ENCODE peak calls at places on chromosomes 13 and 19, in five cellular contexts. W, O, H, M and R are unnamed samples.

GRCh38 chr19:35122687-35123551 is 7.3 kb downstream of the FXYD3 start:
- DNase-seq in W (no peak), O (no peak), H (no peak), M (no peak), R (no peak)

GRCh38 chr19:51084505-51084904 is 1.8 kb upstream of the KLK14 start:
- DNase-seq in W (no peak), O (no peak), H (no peak), M (no peak), R (no peak)

GRCh38 chr19:3360494-3361383 is 5.6 kb upstream of the NFIC start:
- DNase-seq in W (no peak), O (peak; percentile 81), H (no peak), M (peak; percentile 60), R (no peak)

GRCh38 chr13:91247768-91248167 is 99.7 kb upstream of the MIR17HG start:
- DNase-seq in W (no peak), O (no peak), H (no peak), M (no peak), R (no peak)

GRCh38 chr13:114063545-114064515 is 68.6 kb downstream of the RASA3 start:
- DNase-seq in W (no peak), O (no peak), H (no peak), M (no peak), R (peak; percentile 93)

GRCh38 chr13:33057019-33057785 is 41.0 kb downstream of the KL start:
- DNase-seq in W (no peak), O (no peak), H (no peak), M (no peak), R (no peak)

GRCh38 chr13:36395280-36395679 is 37.0 kb upstream of the CCNA1 start:
- DNase-seq in W (peak; percentile 76), O (no peak), H (no peak), M (no peak), R (no peak)

GRCh38 chr19:42538841-42539709 is 10.8 kb upstream of the CEACAM1 start:
- DNase-seq in W (no peak), O (no peak), H (no peak), M (no peak), R (no peak)

GRCh38 chr13:72808917-72809500 is 27.1 kb downstream of the PIBF1 start:
- DNase-seq in W (no peak), O (no peak), H (no peak), M (no peak), R (no peak)

GRCh38 chr19:55198651-55199050 is 10.7 kb downstream of the PTPRH start:
- DNase-seq in W (no peak), O (no peak), H (no peak), M (no peak), R (no peak)

GRCh38 chr19:35715355-35715809 is 2.4 kb upstream of the KMT2B start:
- DNase-seq in W (no peak), O (no peak), H (no peak), M (no peak), R (no peak)

GRCh38 chr13:95256086-95256485 is 45.2 kb downstream of the ABCC4 start:
- DNase-seq in W (peak; percentile 98), O (no peak), H (no peak), M (no peak), R (no peak)

GRCh38 chr19:2140193-2140545 is 11.2 kb downstream of the AP3D1 start:
- DNase-seq in W (no peak), O (no peak), H (no peak), M (no peak), R (no peak)

GRCh38 chr19:12723383-12723642 is 419 bp downstream of the TNPO2 start:
- DNase-seq in W (no peak), O (no peak), H (no peak), M (no peak), R (no peak)

GRCh38 chr19:5487222-5487621 is 32.0 kb downstream of the ZNRF4 start:
- DNase-seq in W (no peak), O (no peak), H (no peak), M (no peak), R (no peak)

GRCh38 chr19:20359933-20360720 is 193.1 kb downstream of the ZNF486 start:
- DNase-seq in W (no peak), O (no peak), H (no peak), M (no peak), R (no peak)

GRCh38 chr19:13164370-13165090 is 14.3 kb downstream of the IER2 start:
- DNase-seq in W (peak; percentile 38), O (peak; percentile 64), H (peak; percentile 31), M (peak; percentile 45), R (no peak)

GRCh38 chr19:13275016-13275722 is 125.0 kb downstream of the IER2 start:
- DNase-seq in W (no peak), O (no peak), H (no peak), M (no peak), R (no peak)

GRCh38 chr13:44231786-44232516 is 141.7 kb upstream of the SERP2 start:
- DNase-seq in W (peak; percentile 92), O (no peak), H (peak; percentile 33), M (no peak), R (no peak)

GRCh38 chr13:19958119-19959111 is at the start of gene ZMYM2:
- DNase-seq in W (peak; percentile 94), O (peak; percentile 98), H (peak; percentile 83), M (peak; percentile 98), R (peak; percentile 99)

GRCh38 chr13:20860844-20861243 is 41.7 kb downstream of the XPO4 start:
- DNase-seq in W (no peak), O (no peak), H (no peak), M (no peak), R (no peak)

GRCh38 chr19:45716314-45717130 is 14.2 kb downstream of the FBXO46 start:
- DNase-seq in W (peak; percentile 34), O (no peak), H (no peak), M (peak; percentile 11), R (no peak)